ENCODE peak calls at places on chromosomes 12 and 14, in five cellular contexts. One of them, this sample, is unnamed.

GRCh38 chr12:108004368-108004767 is 124.7 kb upstream of the WSCD2 start:
- DNase-seq in activated CD4-positive, alpha-beta T cell treated with anti-CD3 and anti-CD28 coated beads, Interleukin-2, amount 50 U/mL, for 1 hour: no peak
- DNase-seq in right cardiac atrium: no peak
- DNase-seq in HS-5: no peak
- DNase-seq in GM04503: no peak
- DNase-seq in this sample: peak

GRCh38 chr12:3964404-3964803 is 91.2 kb upstream of the PARP11 start:
- DNase-seq in activated CD4-positive, alpha-beta T cell treated with anti-CD3 and anti-CD28 coated beads, Interleukin-2, amount 50 U/mL, for 1 hour: no peak
- DNase-seq in right cardiac atrium: no peak
- DNase-seq in HS-5: no peak
- DNase-seq in GM04503: no peak
- DNase-seq in this sample: no peak

GRCh38 chr12:3827301-3828000 is 45.7 kb downstream of the PARP11 start:
- DNase-seq in activated CD4-positive, alpha-beta T cell treated with anti-CD3 and anti-CD28 coated beads, Interleukin-2, amount 50 U/mL, for 1 hour: no peak
- DNase-seq in right cardiac atrium: no peak
- DNase-seq in HS-5: no peak
- DNase-seq in GM04503: no peak
- DNase-seq in this sample: no peak

GRCh38 chr14:76948213-76948947 is 80.1 kb downstream of the IRF2BPL start:
- DNase-seq in activated CD4-positive, alpha-beta T cell treated with anti-CD3 and anti-CD28 coated beads, Interleukin-2, amount 50 U/mL, for 1 hour: no peak
- DNase-seq in right cardiac atrium: no peak
- DNase-seq in HS-5: no peak
- DNase-seq in GM04503: no peak
- DNase-seq in this sample: no peak

GRCh38 chr14:69151458-69152180 is 1.3 kb downstream of the DCAF5 start:
- DNase-seq in activated CD4-positive, alpha-beta T cell treated with anti-CD3 and anti-CD28 coated beads, Interleukin-2, amount 50 U/mL, for 1 hour: peak
- DNase-seq in right cardiac atrium: peak
- DNase-seq in HS-5: no peak
- DNase-seq in GM04503: no peak
- DNase-seq in this sample: peak

GRCh38 chr14:64983439-64984310 is 3.0 kb upstream of the FNTB start:
- DNase-seq in activated CD4-positive, alpha-beta T cell treated with anti-CD3 and anti-CD28 coated beads, Interleukin-2, amount 50 U/mL, for 1 hour: peak
- DNase-seq in right cardiac atrium: no peak
- DNase-seq in HS-5: no peak
- DNase-seq in GM04503: no peak
- DNase-seq in this sample: peak

GRCh38 chr12:76568130-76568529 is 8.6 kb upstream of the OSBPL8 start:
- DNase-seq in activated CD4-positive, alpha-beta T cell treated with anti-CD3 and anti-CD28 coated beads, Interleukin-2, amount 50 U/mL, for 1 hour: no peak
- DNase-seq in right cardiac atrium: no peak
- DNase-seq in HS-5: no peak
- DNase-seq in GM04503: no peak
- DNase-seq in this sample: no peak

GRCh38 chr12:117380083-117380482 is 18.7 kb upstream of the NOS1 start:
- DNase-seq in activated CD4-positive, alpha-beta T cell treated with anti-CD3 and anti-CD28 coated beads, Interleukin-2, amount 50 U/mL, for 1 hour: no peak
- DNase-seq in right cardiac atrium: no peak
- DNase-seq in HS-5: no peak
- DNase-seq in GM04503: no peak
- DNase-seq in this sample: peak

GRCh38 chr12:76155157-76155556 is 70.7 kb upstream of the NAP1L1 start:
- DNase-seq in activated CD4-positive, alpha-beta T cell treated with anti-CD3 and anti-CD28 coated beads, Interleukin-2, amount 50 U/mL, for 1 hour: no peak
- DNase-seq in right cardiac atrium: no peak
- DNase-seq in HS-5: no peak
- DNase-seq in GM04503: no peak
- DNase-seq in this sample: no peak

GRCh38 chr12:106973545-106973944 is 13.4 kb downstream of the MTERF2 start:
- DNase-seq in activated CD4-positive, alpha-beta T cell treated with anti-CD3 and anti-CD28 coated beads, Interleukin-2, amount 50 U/mL, for 1 hour: no peak
- DNase-seq in right cardiac atrium: no peak
- DNase-seq in HS-5: no peak
- DNase-seq in GM04503: no peak
- DNase-seq in this sample: no peak

GRCh38 chr14:103108749-103109207 is 14.3 kb downstream of the EXOC3L4 start:
- DNase-seq in activated CD4-positive, alpha-beta T cell treated with anti-CD3 and anti-CD28 coated beads, Interleukin-2, amount 50 U/mL, for 1 hour: no peak
- DNase-seq in right cardiac atrium: no peak
- DNase-seq in HS-5: peak
- DNase-seq in GM04503: no peak
- DNase-seq in this sample: no peak

GRCh38 chr12:82593901-82594396 is 92.8 kb upstream of the TMTC2 start:
- DNase-seq in activated CD4-positive, alpha-beta T cell treated with anti-CD3 and anti-CD28 coated beads, Interleukin-2, amount 50 U/mL, for 1 hour: no peak
- DNase-seq in right cardiac atrium: no peak
- DNase-seq in HS-5: no peak
- DNase-seq in GM04503: no peak
- DNase-seq in this sample: no peak

GRCh38 chr12:6736754-6737153 is 12.9 kb downstream of the COPS7A start:
- DNase-seq in activated CD4-positive, alpha-beta T cell treated with anti-CD3 and anti-CD28 coated beads, Interleukin-2, amount 50 U/mL, for 1 hour: no peak
- DNase-seq in right cardiac atrium: no peak
- DNase-seq in HS-5: no peak
- DNase-seq in GM04503: no peak
- DNase-seq in this sample: no peak

GRCh38 chr12:30514666-30515065 is 181.0 kb downstream of the IPO8 start:
- DNase-seq in activated CD4-positive, alpha-beta T cell treated with anti-CD3 and anti-CD28 coated beads, Interleukin-2, amount 50 U/mL, for 1 hour: no peak
- DNase-seq in right cardiac atrium: no peak
- DNase-seq in HS-5: no peak
- DNase-seq in GM04503: no peak
- DNase-seq in this sample: no peak

GRCh38 chr12:103742349-103742784 is 98.7 kb downstream of the NT5DC3 start:
- DNase-seq in activated CD4-positive, alpha-beta T cell treated with anti-CD3 and anti-CD28 coated beads, Interleukin-2, amount 50 U/mL, for 1 hour: no peak
- DNase-seq in right cardiac atrium: no peak
- DNase-seq in HS-5: no peak
- DNase-seq in GM04503: no peak
- DNase-seq in this sample: peak

This sample was measured in PC-3.